ENCODE peak calls at places on chromosomes 5 and 9, in seven cellular contexts. Y, K, V, O, Z, S and T are unnamed samples. For H3K9me3, the result is how much of the 10 kb centered on the place peaks cover.

GRCh38 chr9:113573303-113573958 is 109.9 kb downstream of the RGS3 start:
- DNase-seq in Y (no peak), K (no peak), V (no peak), O (no peak), Z (no peak), S (peak), T (peak)

GRCh38 chr9:81596671-81597426 is 92.5 kb downstream of the TLE1 start:
- DNase-seq in Y (no peak), K (no peak), V (no peak), O (no peak), Z (no peak), S (no peak), T (no peak)

GRCh38 chr9:126307306-126308061 is 19.1 kb upstream of the MVB12B start:
- DNase-seq in Y (no peak), K (peak), V (no peak), O (no peak), Z (peak), S (no peak), T (no peak)

GRCh38 chr9:83330207-83331196 is 207.7 kb downstream of the FRMD3 start:
- DNase-seq in Y (no peak), K (no peak), V (no peak), O (no peak), Z (no peak), S (no peak), T (no peak)

GRCh38 chr5:122942164-122942914 is 94.2 kb downstream of the PPIC start:
- DNase-seq in Y (no peak), K (no peak), V (no peak), O (no peak), Z (no peak), S (no peak), T (no peak)

GRCh38 chr9:95261890-95262289 is 55.6 kb downstream of the FANCC start:
- DNase-seq in Y (no peak), K (no peak), V (no peak), O (no peak), Z (no peak), S (no peak), T (no peak)

GRCh38 chr5:140480310-140481014 is 67.0 kb upstream of the EIF4EBP3 start:
- DNase-seq in Y (no peak), K (no peak), V (no peak), O (no peak), Z (no peak), S (no peak), T (no peak)

GRCh38 chr5:157236423-157236822 is 29.5 kb upstream of the CYFIP2 start:
- DNase-seq in Y (no peak), K (no peak), V (no peak), O (no peak), Z (no peak), S (no peak), T (no peak)

GRCh38 chr5:40386293-40386692 is 293.4 kb upstream of the PTGER4 start:
- DNase-seq in Y (no peak), K (no peak), V (no peak), O (no peak), Z (no peak), S (no peak), T (no peak)

GRCh38 chr5:62627121-62627520 is 48.5 kb downstream of the LRRC70 start:
- DNase-seq in Y (no peak), K (no peak), V (no peak), O (no peak), Z (no peak), S (no peak), T (no peak)

GRCh38 chr5:31333475-31333874 is 140.0 kb downstream of the CDH6 start:
- DNase-seq in Y (no peak), K (no peak), V (no peak), O (no peak), Z (no peak), S (no peak), T (no peak)

GRCh38 chr5:179820127-179820482 is 600 bp upstream of the SQSTM1 start:
- DNase-seq in Y (peak), K (no peak), V (no peak), O (no peak), Z (no peak), S (no peak), T (no peak)

GRCh38 chr5:109911731-109912130 is 222.0 kb downstream of the MAN2A1 start:
- DNase-seq in Y (no peak), K (peak), V (no peak), O (no peak), Z (no peak), S (no peak), T (no peak)

GRCh38 chr9:17222932-17223331 is 88.1 kb downstream of the CNTLN start:
- DNase-seq in Y (no peak), K (no peak), V (no peak), O (no peak), Z (no peak), S (no peak), T (no peak)

GRCh38 chr9:127714916-127715442 is 484 bp downstream of the PTRH1 start:
- DNase-seq in Y (no peak), K (peak), V (no peak), O (peak), Z (peak), S (no peak), T (no peak)

GRCh38 chr9:97438666-97439065 is 26.8 kb downstream of the TDRD7 start:
- DNase-seq in Y (no peak), K (no peak), V (no peak), O (no peak), Z (no peak), S (no peak), T (no peak)

GRCh38 chr5:135568241-135568640 is 10.6 kb downstream of the CXCL14 start:
- DNase-seq in Y (no peak), K (no peak), V (no peak), O (no peak), Z (no peak), S (peak), T (no peak)

GRCh38 chr5:1801061-1801953 is at the start of gene NDUFS6:
- DNase-seq in Y (peak), K (peak), V (peak), O (peak), Z (peak), S (peak), T (peak)

GRCh38 chr9:122075135-122076030 is 17.7 kb downstream of the TTLL11 start:
- DNase-seq in Y (no peak), K (no peak), V (no peak), O (no peak), Z (no peak), S (no peak), T (no peak)

DNA sequence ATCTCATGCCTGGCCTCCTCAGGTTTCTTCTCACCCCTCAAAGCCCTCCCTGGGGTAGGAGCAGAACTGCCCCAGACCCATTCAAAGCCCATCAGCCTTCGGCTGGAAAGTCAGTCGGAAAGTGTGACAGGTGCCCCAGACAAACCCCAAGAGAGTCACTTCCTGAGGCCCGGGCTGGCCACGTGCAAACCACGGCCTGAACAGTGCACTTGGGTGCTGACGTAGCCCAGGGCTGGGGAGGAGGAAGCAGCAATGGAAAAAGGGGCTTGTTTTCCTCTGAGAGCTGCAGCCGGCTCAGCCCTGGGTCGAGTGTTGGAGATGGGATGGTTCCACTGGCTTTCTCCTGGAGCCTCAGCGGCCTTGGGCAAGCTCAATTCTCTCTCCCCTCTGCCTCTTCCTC is 6.0 kb upstream of the EGR1 start:
- DNase-seq in Y (no peak), K (no peak), V (peak), O (peak), Z (no peak), S (no peak), T (peak)
- TF ChIP-seq EP300 in Y (no peak), K (no peak), V (peak), O (no peak), Z (no peak), S (no peak), T (no peak)

GRCh38 chr9:19918630-19919029 is 129.8 kb upstream of the SLC24A2 start:
- DNase-seq in Y (no peak), K (no peak), V (no peak), O (no peak), Z (no peak), S (no peak), T (no peak)

GRCh38 chr9:19924090-19924489 is 135.3 kb upstream of the SLC24A2 start:
- DNase-seq in Y (no peak), K (no peak), V (no peak), O (no peak), Z (no peak), S (no peak), T (no peak)

GRCh38 chr9:19920401-19920800 is 131.6 kb upstream of the SLC24A2 start:
- DNase-seq in Y (no peak), K (no peak), V (no peak), O (no peak), Z (no peak), S (no peak), T (no peak)

GRCh38 chr9:19925674-19926503 is 137.1 kb upstream of the SLC24A2 start:
- DNase-seq in Y (peak), K (peak), V (peak), O (peak), Z (peak), S (peak), T (peak)

GRCh38 chr9:19922476-19923118 is 133.8 kb upstream of the SLC24A2 start:
- DNase-seq in Y (peak), K (peak), V (no peak), O (no peak), Z (no peak), S (no peak), T (peak)
- TF ChIP-seq CTCF in Y (peak), K (peak), V (no peak), O (no peak), Z (no peak), S (no peak), T (no peak)

GRCh38 chr9:37775216-37775919 is 9.5 kb downstream of the EXOSC3 start:
- DNase-seq in Y (no peak), K (no peak), V (no peak), O (no peak), Z (no peak), S (no peak), T (no peak)

GRCh38 chr9:37769306-37769705 is 15.6 kb downstream of the EXOSC3 start:
- DNase-seq in Y (no peak), K (no peak), V (no peak), O (no peak), Z (no peak), S (no peak), T (no peak)

DNA sequence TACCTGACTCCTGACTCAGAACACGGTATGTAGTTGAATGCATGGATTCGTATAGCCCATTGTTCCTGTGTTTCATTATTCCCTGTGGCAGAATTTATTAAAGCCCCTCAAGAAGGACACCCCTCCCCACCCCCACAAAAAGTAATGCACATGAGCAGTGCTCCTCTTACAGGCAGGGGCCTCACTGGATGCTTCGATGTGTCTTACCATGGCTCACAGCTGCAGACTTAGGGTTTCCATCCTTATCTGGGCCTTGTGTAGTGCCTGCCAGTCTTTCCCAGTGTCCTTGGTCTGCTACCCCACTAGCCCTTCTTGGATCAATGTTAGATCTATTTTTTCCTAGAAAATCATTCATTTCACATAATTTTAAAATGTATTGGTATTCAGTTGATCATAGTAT is 14.9 kb downstream of the EXOSC3 start:
- DNase-seq in Y (no peak), K (no peak), V (no peak), O (no peak), Z (no peak), S (no peak), T (no peak)
- H3K9me3 ChIP-seq in Y (under half), K (under half), V (under half), O (under half), Z (under half), S (under half), T (under half)

GRCh38 chr5:149379177-149379761 is at the start of gene IL17B:
- DNase-seq in Y (no peak), K (peak), V (no peak), O (no peak), Z (peak), S (no peak), T (no peak)

GRCh38 chr5:149381986-149382338 is 2.9 kb upstream of the IL17B start:
- DNase-seq in Y (peak), K (peak), V (peak), O (peak), Z (peak), S (peak), T (peak)

GRCh38 chr5:149379807-149380374 is 799 bp upstream of the IL17B start:
- DNase-seq in Y (no peak), K (no peak), V (no peak), O (no peak), Z (no peak), S (peak), T (no peak)

GRCh38 chr5:149381261-149381985 is 2.3 kb upstream of the IL17B start:
- DNase-seq in Y (no peak), K (no peak), V (no peak), O (no peak), Z (no peak), S (peak), T (no peak)

GRCh38 chr5:149380466-149381121 is 1.5 kb upstream of the IL17B start:
- DNase-seq in Y (no peak), K (no peak), V (no peak), O (no peak), Z (no peak), S (peak), T (peak)
- TF ChIP-seq EP300 in Y (no peak), K (no peak), V (no peak), O (peak), Z (no peak), S (peak), T (peak)

GRCh38 chr5:127562252-127562651 is 44.8 kb downstream of the PRRC1 start:
- DNase-seq in Y (peak), K (peak), V (peak), O (no peak), Z (no peak), S (no peak), T (no peak)
- TF ChIP-seq CTCF in Y (peak), K (peak), V (no peak), O (no peak), Z (no peak), S (peak), T (no peak)

GRCh38 chr5:45189481-45189880 is 380.7 kb downstream of the MRPS30 start:
- DNase-seq in Y (no peak), K (no peak), V (no peak), O (no peak), Z (no peak), S (no peak), T (no peak)

DNA sequence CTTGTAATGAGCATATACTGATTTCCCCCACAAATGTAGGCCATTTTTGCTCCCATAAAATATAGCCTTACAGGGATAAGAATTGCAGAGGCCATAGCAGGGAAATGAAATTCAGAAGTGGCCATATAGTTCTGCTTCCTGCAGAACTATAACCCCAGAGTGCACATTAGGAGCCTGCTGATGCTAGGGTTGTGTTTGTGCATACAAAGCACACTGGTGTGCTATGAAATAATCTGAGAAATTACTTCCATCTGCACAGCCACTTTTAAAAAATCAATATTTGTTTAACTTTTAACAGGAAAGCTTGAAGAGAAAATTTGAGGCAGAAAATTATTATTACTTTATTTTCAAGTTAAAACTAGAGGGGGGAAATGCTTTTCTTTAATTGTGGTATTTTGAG is 380.3 kb downstream of the MRPS30 start:
- DNase-seq in Y (no peak), K (no peak), V (no peak), O (no peak), Z (no peak), S (no peak), T (no peak)
- H3K9me3 ChIP-seq in Y (under half), K (under half), V (under half), O (under half), Z (under half), S (under half), T (under half)

GRCh38 chr9:22088372-22089063 is 79.4 kb upstream of the CDKN2B start:
- DNase-seq in Y (no peak), K (no peak), V (no peak), O (no peak), Z (no peak), S (no peak), T (no peak)

GRCh38 chr9:22079873-22080341 is 70.8 kb upstream of the CDKN2B start:
- DNase-seq in Y (no peak), K (no peak), V (peak), O (no peak), Z (no peak), S (peak), T (no peak)

DNA sequence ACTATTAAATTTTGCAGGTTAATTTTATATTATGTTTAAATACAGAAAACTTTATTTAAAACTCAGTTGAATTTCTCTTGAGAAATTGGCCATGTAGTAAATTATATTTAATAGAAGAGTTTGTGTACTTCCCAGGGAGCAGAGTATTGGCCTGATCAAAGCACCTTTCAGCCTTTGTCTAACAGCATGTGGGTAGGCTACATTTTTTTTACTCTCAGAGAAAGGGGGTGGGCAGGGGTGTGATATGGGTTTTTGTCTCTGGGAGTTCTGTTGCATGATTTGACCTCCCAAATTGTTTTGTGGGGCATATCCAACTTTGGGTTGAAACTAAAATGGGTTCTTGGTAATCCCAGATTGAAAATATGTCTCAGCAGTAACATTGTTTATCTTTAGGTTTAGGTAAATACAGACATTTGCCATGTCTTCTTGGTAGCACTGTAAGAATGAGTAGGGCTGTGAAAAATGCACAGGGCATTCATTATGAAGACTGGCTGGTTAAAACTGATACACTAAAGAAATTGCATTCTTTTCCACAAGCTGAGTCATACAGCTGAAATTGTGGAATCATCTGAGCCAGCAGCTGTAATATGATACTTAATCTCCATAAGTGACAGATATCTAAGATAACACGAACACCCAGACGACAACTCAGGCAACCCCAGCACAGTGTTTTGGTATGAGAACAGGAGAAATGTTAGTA is 75.4 kb upstream of the CDKN2B start:
- DNase-seq in Y (no peak), K (no peak), V (no peak), O (no peak), Z (no peak), S (no peak), T (no peak)
- TF ChIP-seq EP300 in Y (no peak), K (peak), V (no peak), O (no peak), Z (no peak), S (no peak), T (no peak)

DNA sequence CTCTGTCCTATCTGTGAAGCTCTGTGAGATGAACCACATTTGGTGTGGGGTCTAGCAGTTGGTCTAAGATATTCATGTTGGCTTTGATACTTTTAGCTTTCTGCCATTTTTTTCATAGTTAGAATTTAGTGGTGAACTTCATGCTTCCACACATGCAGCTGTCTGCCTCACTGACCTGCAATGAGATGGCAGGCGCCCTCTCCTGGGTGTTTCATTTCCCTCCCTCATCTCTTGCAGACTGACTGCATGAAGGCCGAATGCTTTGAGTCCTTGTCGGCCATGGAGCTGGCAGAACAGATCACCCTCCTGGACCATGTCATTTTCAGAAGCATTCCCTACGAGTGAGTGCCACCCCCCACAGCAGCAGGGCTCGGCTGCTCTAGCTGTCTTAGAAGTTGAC is 26.1 kb upstream of the CKMT2 start:
- DNase-seq in Y (peak), K (no peak), V (no peak), O (no peak), Z (no peak), S (no peak), T (no peak)
- TF ChIP-seq CTCF in Y (no peak), K (peak), V (no peak), O (no peak), Z (no peak), S (no peak), T (no peak)

DNA sequence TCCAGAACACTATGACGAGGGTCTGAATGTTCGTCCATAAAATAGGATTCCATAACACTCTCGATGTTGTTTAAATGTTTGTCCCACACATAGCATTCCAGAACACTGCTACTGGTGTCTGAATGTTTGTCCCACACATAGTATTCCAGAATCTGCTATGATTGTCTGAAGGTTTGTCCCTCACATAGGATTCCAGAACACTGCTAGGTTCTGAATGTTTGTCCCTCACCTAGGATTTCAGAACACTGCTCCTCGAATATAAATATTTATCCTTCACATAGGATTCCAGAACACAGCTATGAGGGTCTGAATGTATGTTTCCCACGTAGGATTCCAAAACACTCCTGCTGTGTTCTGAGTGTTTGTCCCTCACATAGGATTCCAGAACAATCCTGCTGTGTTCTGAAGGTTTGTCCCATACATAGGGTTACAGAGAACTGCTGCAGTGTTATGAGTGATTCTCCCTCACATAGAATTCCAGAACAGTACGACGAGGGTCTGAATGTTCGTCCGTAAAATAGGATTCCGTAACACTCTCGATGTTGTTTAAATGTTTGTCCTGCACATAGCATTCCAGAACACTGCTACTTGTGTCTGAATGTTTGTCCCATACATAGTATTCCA is 215.3 kb downstream of the FOXD4L6 start:
- DNase-seq in Y (no peak), K (no peak), V (no peak), O (no peak), Z (no peak), S (no peak), T (no peak)
- H3K9me3 ChIP-seq in Y (half or more), K (under half), V (half or more), O (half or more), Z (half or more), S (half or more), T (half or more)

GRCh38 chr5:171412186-171412585 is 7.3 kb upstream of the FGF18 start:
- DNase-seq in Y (no peak), K (no peak), V (no peak), O (no peak), Z (no peak), S (no peak), T (no peak)

GRCh38 chr5:171415115-171415730 is 4.2 kb upstream of the FGF18 start:
- DNase-seq in Y (no peak), K (no peak), V (no peak), O (no peak), Z (no peak), S (no peak), T (no peak)

GRCh38 chr5:171416160-171417049 is 3.0 kb upstream of the FGF18 start:
- DNase-seq in Y (no peak), K (no peak), V (no peak), O (no peak), Z (no peak), S (no peak), T (no peak)

GRCh38 chr5:171409164-171410136 is 10.0 kb upstream of the FGF18 start:
- DNase-seq in Y (no peak), K (no peak), V (no peak), O (no peak), Z (no peak), S (no peak), T (no peak)

GRCh38 chr5:171413153-171413910 is 6.1 kb upstream of the FGF18 start:
- DNase-seq in Y (no peak), K (no peak), V (no peak), O (no peak), Z (no peak), S (no peak), T (no peak)
- TF ChIP-seq EP300 in Y (no peak), K (no peak), V (no peak), O (no peak), Z (no peak), S (no peak), T (no peak)